ENCODE peak calls at places on chromosomes 7 and 10, in four cellular contexts. One of them, this sample, is unnamed.

GRCh38 chr10:98852686-98853085 is 383.0 kb downstream of the HPSE2 start:
- DNase-seq in SJSA1: no peak
- DNase-seq in activated CD4-positive, alpha-beta T cell treated with anti-CD3 and anti-CD28 coated beads, Interleukin-2, amount 50 U/mL, for 4 hours: no peak
- DNase-seq in H9: no peak
- DNase-seq in this sample: no peak

GRCh38 chr10:34479520-34480179 is 335.4 kb downstream of the PARD3 start:
- DNase-seq in SJSA1: no peak
- DNase-seq in activated CD4-positive, alpha-beta T cell treated with anti-CD3 and anti-CD28 coated beads, Interleukin-2, amount 50 U/mL, for 4 hours: no peak
- DNase-seq in H9: no peak
- DNase-seq in this sample: no peak

GRCh38 chr7:564176-564890 is 44.7 kb upstream of the PDGFA start:
- DNase-seq in SJSA1: no peak
- DNase-seq in activated CD4-positive, alpha-beta T cell treated with anti-CD3 and anti-CD28 coated beads, Interleukin-2, amount 50 U/mL, for 4 hours: no peak
- DNase-seq in H9: no peak
- DNase-seq in this sample: no peak

GRCh38 chr7:47765373-47765979 is 182.8 kb downstream of the PKD1L1 start:
- DNase-seq in SJSA1: no peak
- DNase-seq in activated CD4-positive, alpha-beta T cell treated with anti-CD3 and anti-CD28 coated beads, Interleukin-2, amount 50 U/mL, for 4 hours: no peak
- DNase-seq in H9: no peak
- DNase-seq in this sample: no peak

GRCh38 chr10:77291596-77292505 is 345.8 kb downstream of the KCNMA1 start:
- DNase-seq in SJSA1: peak
- DNase-seq in activated CD4-positive, alpha-beta T cell treated with anti-CD3 and anti-CD28 coated beads, Interleukin-2, amount 50 U/mL, for 4 hours: no peak
- DNase-seq in H9: no peak
- DNase-seq in this sample: no peak

GRCh38 chr7:132653364-132653930 is 77.2 kb upstream of the PLXNA4 start:
- DNase-seq in SJSA1: no peak
- DNase-seq in activated CD4-positive, alpha-beta T cell treated with anti-CD3 and anti-CD28 coated beads, Interleukin-2, amount 50 U/mL, for 4 hours: no peak
- DNase-seq in H9: no peak
- DNase-seq in this sample: no peak

GRCh38 chr7:76294344-76295024 is 8.0 kb upstream of the HSPB1 start:
- DNase-seq in SJSA1: peak
- DNase-seq in activated CD4-positive, alpha-beta T cell treated with anti-CD3 and anti-CD28 coated beads, Interleukin-2, amount 50 U/mL, for 4 hours: no peak
- DNase-seq in H9: peak
- DNase-seq in this sample: peak

GRCh38 chr7:42233939-42234338 is 3.1 kb downstream of the GLI3 start:
- DNase-seq in SJSA1: no peak
- DNase-seq in activated CD4-positive, alpha-beta T cell treated with anti-CD3 and anti-CD28 coated beads, Interleukin-2, amount 50 U/mL, for 4 hours: no peak
- DNase-seq in H9: no peak
- DNase-seq in this sample: no peak

GRCh38 chr7:76201732-76202665 is at the start of gene SRRM3:
- DNase-seq in SJSA1: peak
- DNase-seq in activated CD4-positive, alpha-beta T cell treated with anti-CD3 and anti-CD28 coated beads, Interleukin-2, amount 50 U/mL, for 4 hours: peak
- DNase-seq in H9: peak
- DNase-seq in this sample: peak

GRCh38 chr7:127927339-127927679 is 103.9 kb downstream of the LRRC4 start:
- DNase-seq in SJSA1: no peak
- DNase-seq in activated CD4-positive, alpha-beta T cell treated with anti-CD3 and anti-CD28 coated beads, Interleukin-2, amount 50 U/mL, for 4 hours: no peak
- DNase-seq in H9: no peak
- DNase-seq in this sample: no peak

GRCh38 chr10:70358446-70358845 is 24.0 kb downstream of the LRRC20 start:
- DNase-seq in SJSA1: no peak
- DNase-seq in activated CD4-positive, alpha-beta T cell treated with anti-CD3 and anti-CD28 coated beads, Interleukin-2, amount 50 U/mL, for 4 hours: no peak
- DNase-seq in H9: no peak
- DNase-seq in this sample: no peak

GRCh38 chr10:69696073-69696731 is 66.2 kb downstream of the FAM241B start:
- DNase-seq in SJSA1: peak
- DNase-seq in activated CD4-positive, alpha-beta T cell treated with anti-CD3 and anti-CD28 coated beads, Interleukin-2, amount 50 U/mL, for 4 hours: no peak
- DNase-seq in H9: peak
- DNase-seq in this sample: no peak

GRCh38 chr7:6495597-6496262 is 48.0 kb upstream of the DAGLB start:
- DNase-seq in SJSA1: no peak
- DNase-seq in activated CD4-positive, alpha-beta T cell treated with anti-CD3 and anti-CD28 coated beads, Interleukin-2, amount 50 U/mL, for 4 hours: no peak
- DNase-seq in H9: no peak
- DNase-seq in this sample: no peak

GRCh38 chr10:70381491-70382421 is 669 bp downstream of the LRRC20 start:
- DNase-seq in SJSA1: no peak
- DNase-seq in activated CD4-positive, alpha-beta T cell treated with anti-CD3 and anti-CD28 coated beads, Interleukin-2, amount 50 U/mL, for 4 hours: peak
- DNase-seq in H9: peak
- DNase-seq in this sample: peak

GRCh38 chr10:110530131-110530831 is 32.6 kb downstream of the DUSP5 start:
- DNase-seq in SJSA1: peak
- DNase-seq in activated CD4-positive, alpha-beta T cell treated with anti-CD3 and anti-CD28 coated beads, Interleukin-2, amount 50 U/mL, for 4 hours: no peak
- DNase-seq in H9: peak
- DNase-seq in this sample: no peak

GRCh38 chr10:132735923-132736391 is 50.0 kb downstream of the NKX6-2 start:
- DNase-seq in SJSA1: no peak
- DNase-seq in activated CD4-positive, alpha-beta T cell treated with anti-CD3 and anti-CD28 coated beads, Interleukin-2, amount 50 U/mL, for 4 hours: no peak
- DNase-seq in H9: no peak
- DNase-seq in this sample: peak

GRCh38 chr7:70042533-70042932 is 444.3 kb downstream of the AUTS2 start:
- DNase-seq in SJSA1: no peak
- DNase-seq in activated CD4-positive, alpha-beta T cell treated with anti-CD3 and anti-CD28 coated beads, Interleukin-2, amount 50 U/mL, for 4 hours: no peak
- DNase-seq in H9: no peak
- DNase-seq in this sample: no peak

GRCh38 chr10:4807803-4808507 is 18.1 kb upstream of the AKR1E2 start:
- DNase-seq in SJSA1: peak
- DNase-seq in activated CD4-positive, alpha-beta T cell treated with anti-CD3 and anti-CD28 coated beads, Interleukin-2, amount 50 U/mL, for 4 hours: no peak
- DNase-seq in H9: no peak
- DNase-seq in this sample: no peak

GRCh38 chr10:12403119-12403518 is 53.8 kb downstream of the CAMK1D start:
- DNase-seq in SJSA1: no peak
- DNase-seq in activated CD4-positive, alpha-beta T cell treated with anti-CD3 and anti-CD28 coated beads, Interleukin-2, amount 50 U/mL, for 4 hours: no peak
- DNase-seq in H9: no peak
- DNase-seq in this sample: no peak

GRCh38 chr7:135645296-135645904 is 16.9 kb upstream of the STMP1 start:
- DNase-seq in SJSA1: no peak
- DNase-seq in activated CD4-positive, alpha-beta T cell treated with anti-CD3 and anti-CD28 coated beads, Interleukin-2, amount 50 U/mL, for 4 hours: no peak
- DNase-seq in H9: no peak
- DNase-seq in this sample: peak

GRCh38 chr10:19931886-19932285 is 115.7 kb downstream of the PLXDC2 start:
- DNase-seq in SJSA1: no peak
- DNase-seq in activated CD4-positive, alpha-beta T cell treated with anti-CD3 and anti-CD28 coated beads, Interleukin-2, amount 50 U/mL, for 4 hours: no peak
- DNase-seq in H9: no peak
- DNase-seq in this sample: no peak

GRCh38 chr7:104160375-104160774 is 47.4 kb downstream of the ORC5 start:
- DNase-seq in SJSA1: no peak
- DNase-seq in activated CD4-positive, alpha-beta T cell treated with anti-CD3 and anti-CD28 coated beads, Interleukin-2, amount 50 U/mL, for 4 hours: no peak
- DNase-seq in H9: no peak
- DNase-seq in this sample: no peak

GRCh38 chr7:86645676-86646276 is 2.1 kb downstream of the GRM3 start:
- DNase-seq in SJSA1: no peak
- DNase-seq in activated CD4-positive, alpha-beta T cell treated with anti-CD3 and anti-CD28 coated beads, Interleukin-2, amount 50 U/mL, for 4 hours: no peak
- DNase-seq in H9: no peak
- DNase-seq in this sample: no peak

GRCh38 chr7:44486693-44487092 is 3.8 kb downstream of the NUDCD3 start:
- DNase-seq in SJSA1: no peak
- DNase-seq in activated CD4-positive, alpha-beta T cell treated with anti-CD3 and anti-CD28 coated beads, Interleukin-2, amount 50 U/mL, for 4 hours: no peak
- DNase-seq in H9: no peak
- DNase-seq in this sample: no peak

GRCh38 chr7:150903627-150904026 is 51.3 kb downstream of the AOC1 start:
- DNase-seq in SJSA1: peak
- DNase-seq in activated CD4-positive, alpha-beta T cell treated with anti-CD3 and anti-CD28 coated beads, Interleukin-2, amount 50 U/mL, for 4 hours: no peak
- DNase-seq in H9: no peak
- DNase-seq in this sample: no peak

GRCh38 chr10:451021-451471 is 238.4 kb downstream of the DIP2C start:
- DNase-seq in SJSA1: no peak
- DNase-seq in activated CD4-positive, alpha-beta T cell treated with anti-CD3 and anti-CD28 coated beads, Interleukin-2, amount 50 U/mL, for 4 hours: peak
- DNase-seq in H9: no peak
- DNase-seq in this sample: no peak

GRCh38 chr10:70652761-70653657 is 19.3 kb upstream of the ADAMTS14 start:
- DNase-seq in SJSA1: peak
- DNase-seq in activated CD4-positive, alpha-beta T cell treated with anti-CD3 and anti-CD28 coated beads, Interleukin-2, amount 50 U/mL, for 4 hours: no peak
- DNase-seq in H9: peak
- DNase-seq in this sample: peak

GRCh38 chr7:22443370-22444180 is 56.4 kb downstream of the STEAP1B start:
- DNase-seq in SJSA1: no peak
- DNase-seq in activated CD4-positive, alpha-beta T cell treated with anti-CD3 and anti-CD28 coated beads, Interleukin-2, amount 50 U/mL, for 4 hours: no peak
- DNase-seq in H9: no peak
- DNase-seq in this sample: no peak

GRCh38 chr7:78346824-78347223 is 548.3 kb downstream of the PHTF2 start:
- DNase-seq in SJSA1: no peak
- DNase-seq in activated CD4-positive, alpha-beta T cell treated with anti-CD3 and anti-CD28 coated beads, Interleukin-2, amount 50 U/mL, for 4 hours: no peak
- DNase-seq in H9: no peak
- DNase-seq in this sample: no peak

GRCh38 chr7:100865372-100865911 is 1.7 kb upstream of the TRIP6 start:
- DNase-seq in SJSA1: no peak
- DNase-seq in activated CD4-positive, alpha-beta T cell treated with anti-CD3 and anti-CD28 coated beads, Interleukin-2, amount 50 U/mL, for 4 hours: no peak
- DNase-seq in H9: peak
- DNase-seq in this sample: no peak

GRCh38 chr10:692682-693351 is 3.3 kb upstream of the DIP2C start:
- DNase-seq in SJSA1: no peak
- DNase-seq in activated CD4-positive, alpha-beta T cell treated with anti-CD3 and anti-CD28 coated beads, Interleukin-2, amount 50 U/mL, for 4 hours: no peak
- DNase-seq in H9: no peak
- DNase-seq in this sample: no peak

GRCh38 chr10:48649349-48649944 is 35.2 kb upstream of the WDFY4 start:
- DNase-seq in SJSA1: no peak
- DNase-seq in activated CD4-positive, alpha-beta T cell treated with anti-CD3 and anti-CD28 coated beads, Interleukin-2, amount 50 U/mL, for 4 hours: no peak
- DNase-seq in H9: no peak
- DNase-seq in this sample: no peak

GRCh38 chr10:14532473-14533251 is 201.9 kb upstream of the FRMD4A start:
- DNase-seq in SJSA1: no peak
- DNase-seq in activated CD4-positive, alpha-beta T cell treated with anti-CD3 and anti-CD28 coated beads, Interleukin-2, amount 50 U/mL, for 4 hours: no peak
- DNase-seq in H9: no peak
- DNase-seq in this sample: no peak

GRCh38 chr10:124041684-124042445 is 51.5 kb downstream of the CHST15 start:
- DNase-seq in SJSA1: no peak
- DNase-seq in activated CD4-positive, alpha-beta T cell treated with anti-CD3 and anti-CD28 coated beads, Interleukin-2, amount 50 U/mL, for 4 hours: no peak
- DNase-seq in H9: no peak
- DNase-seq in this sample: no peak

GRCh38 chr10:91803386-91804125 is 5.3 kb downstream of the TNKS2 start:
- DNase-seq in SJSA1: no peak
- DNase-seq in activated CD4-positive, alpha-beta T cell treated with anti-CD3 and anti-CD28 coated beads, Interleukin-2, amount 50 U/mL, for 4 hours: no peak
- DNase-seq in H9: no peak
- DNase-seq in this sample: no peak

GRCh38 chr7:19009936-19010280 is 107.5 kb downstream of the TWIST1 start:
- DNase-seq in SJSA1: no peak
- DNase-seq in activated CD4-positive, alpha-beta T cell treated with anti-CD3 and anti-CD28 coated beads, Interleukin-2, amount 50 U/mL, for 4 hours: no peak
- DNase-seq in H9: no peak
- DNase-seq in this sample: no peak